ENCODE peak calls at places on chromosome 13, in eight cellular contexts. A is astrocyte, Y is GM12878, P is psoas muscle, R is stomach, B is brain microvascular endothelial cell, H is heart left ventricle, N is right atrium auricular region. K is an unnamed sample. For H3K36me3, the result is how much of the 10 kb centered on the place peaks cover.

GRCh38 chr13:25678398-25678797 is 306.6 kb downstream of the ATP8A2 start:
- DNase-seq in H (peak), P (no peak), N (no peak), Y (no peak), A (no peak), R (peak), B (no peak), K (no peak)

GRCh38 chr13:41976491-41976890 is 15.6 kb upstream of the VWA8 start:
- DNase-seq in B (no peak), A (no peak), Y (no peak), P (no peak), N (no peak), H (no peak), R (no peak), K (no peak)

GRCh38 chr13:62702502-62702901 is 1286.9 kb upstream of the PCDH20 start:
- DNase-seq in A (no peak), R (no peak), H (no peak), B (no peak), N (no peak), Y (no peak), P (no peak), K (no peak)

GRCh38 chr13:73598021-73598712 is 536.0 kb downstream of the KLF12 start:
- DNase-seq in B (peak), H (no peak), Y (no peak), P (no peak), R (no peak), A (peak), N (no peak), K (no peak)

GRCh38 chr13:43785681-43786471 is 896 bp downstream of the ENOX1 start:
- DNase-seq in B (peak), H (peak), Y (no peak), A (peak), N (peak), P (peak), R (peak), K (peak)

GRCh38 chr13:27573265-27573664 is 47.1 kb downstream of the LNX2 start:
- DNase-seq in A (peak), Y (no peak), R (no peak), P (no peak), B (peak), N (no peak), H (no peak), K (no peak)

GRCh38 chr13:44474122-44474910 is 100.7 kb downstream of the SERP2 start:
- DNase-seq in A (peak), H (no peak), P (no peak), N (no peak), R (no peak), B (no peak), Y (no peak), K (no peak)

GRCh38 chr13:113083402-113084061 is 22.1 kb upstream of the F7 start:
- DNase-seq in R (no peak), Y (no peak), B (no peak), A (peak), N (peak), P (peak), H (peak), K (no peak)

GRCh38 chr13:92849381-92849780 is 377.2 kb upstream of the GPC6 start:
- DNase-seq in H (no peak), R (no peak), B (no peak), A (no peak), Y (no peak), N (no peak), P (no peak), K (no peak)

GRCh38 chr13:33125821-33126570 is 109.8 kb downstream of the KL start:
- DNase-seq in A (peak), N (peak), Y (no peak), P (peak), H (peak), B (peak), R (no peak), K (no peak)

GRCh38 chr13:33129094-33129832 is 113.0 kb downstream of the KL start:
- DNase-seq in A (no peak), H (peak), B (no peak), Y (no peak), R (no peak), N (no peak), P (no peak), K (no peak)

GRCh38 chr13:33128134-33128533 is 111.9 kb downstream of the KL start:
- DNase-seq in B (no peak), H (no peak), A (no peak), P (no peak), R (no peak), Y (no peak), N (no peak), K (no peak)

GRCh38 chr13:33129886-33130285 is 113.7 kb downstream of the KL start:
- DNase-seq in A (no peak), H (no peak), B (no peak), P (no peak), R (no peak), N (no peak), Y (no peak), K (no peak)

GRCh38 chr13:33126909-33127607 is 110.8 kb downstream of the KL start:
- DNase-seq in H (peak), P (peak), R (no peak), Y (no peak), N (no peak), B (no peak), A (peak), K (no peak)
- TF ChIP-seq CTCF in H (no peak), P (peak), R (no peak), Y (no peak), N (peak), B (peak), A (no peak), K (no peak)

DNA sequence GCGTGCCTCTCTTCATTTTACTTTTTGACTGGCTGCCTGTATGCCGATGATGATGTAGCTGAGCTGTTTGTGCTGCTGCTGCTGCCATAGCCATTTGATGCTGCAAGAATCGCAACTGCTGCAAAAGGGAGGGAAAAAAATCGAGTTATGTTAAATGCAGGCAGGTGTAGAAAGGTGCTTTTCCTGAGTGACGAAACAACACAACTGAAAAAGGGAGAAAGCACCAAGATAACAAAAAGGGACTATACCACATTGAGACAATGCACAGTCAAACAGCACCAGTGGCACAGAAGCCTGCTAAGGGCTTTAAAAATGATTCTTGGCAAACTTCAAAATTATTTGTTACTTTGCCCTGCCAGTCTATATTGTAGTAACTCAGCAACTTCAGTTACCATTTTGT is 9.1 kb downstream of the EXOSC8 start:
- DNase-seq in H (no peak), R (no peak), Y (no peak), P (no peak), A (no peak), B (no peak), N (no peak), K (no peak)
- H3K36me3 ChIP-seq in H (half or more), R (half or more), Y (under half), P (half or more), A (half or more), B (half or more), N (half or more), K (under half)

GRCh38 chr13:114128348-114128623 is 4.1 kb downstream of the RASA3 start:
- DNase-seq in P (no peak), B (no peak), R (no peak), A (no peak), N (no peak), H (no peak), Y (no peak), K (no peak)
- H3K4me3 ChIP-seq in P (peak), B (peak), R (peak), A (peak), N (no peak), H (peak), Y (peak), K (peak)

GRCh38 chr13:40755082-40755755 is 15.8 kb downstream of the MRPS31 start:
- DNase-seq in R (no peak), P (no peak), H (no peak), Y (no peak), N (no peak), B (no peak), A (no peak), K (no peak)

DNA sequence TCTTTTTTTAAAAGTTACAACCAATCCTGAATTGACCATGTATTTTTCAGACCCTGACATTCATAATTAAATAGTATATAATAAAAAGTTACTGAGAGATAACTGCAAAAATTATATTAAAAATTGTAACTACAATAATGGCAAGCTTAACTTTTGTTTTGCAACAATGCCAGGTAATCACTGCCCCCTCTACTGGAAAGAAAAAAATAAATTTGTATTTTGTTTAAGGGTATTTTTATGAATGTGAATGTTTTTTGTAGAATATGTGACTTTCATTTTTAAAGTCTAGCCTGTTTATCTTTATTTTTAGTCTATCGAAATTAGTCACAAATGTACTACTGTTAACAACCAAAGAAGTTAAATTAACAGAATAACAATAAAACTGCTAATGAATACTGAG is 21.7 kb downstream of the MRPS31 start:
- DNase-seq in P (no peak), H (no peak), N (no peak), A (no peak), Y (no peak), R (no peak), B (no peak), K (no peak)
- TF ChIP-seq CTCF in P (no peak), H (no peak), N (peak), A (no peak), Y (no peak), R (no peak), B (peak), K (no peak)

GRCh38 chr13:51764184-51765141 is 39.5 kb downstream of the DHRS12 start:
- DNase-seq in Y (peak), A (peak), B (peak), N (peak), H (peak), R (peak), P (peak), K (peak)

GRCh38 chr13:51761638-51762350 is 42.2 kb downstream of the DHRS12 start:
- DNase-seq in Y (no peak), B (no peak), N (no peak), P (no peak), A (no peak), R (no peak), H (no peak), K (no peak)

GRCh38 chr13:51765142-51765515 is 38.8 kb downstream of the DHRS12 start:
- DNase-seq in H (no peak), N (no peak), R (no peak), B (no peak), P (no peak), A (no peak), Y (no peak), K (no peak)

GRCh38 chr13:51760592-51760991 is 43.4 kb downstream of the DHRS12 start:
- DNase-seq in P (no peak), R (no peak), N (no peak), A (peak), Y (no peak), H (no peak), B (no peak), K (no peak)

GRCh38 chr13:51763486-51763885 is 40.5 kb downstream of the DHRS12 start:
- DNase-seq in N (no peak), P (no peak), R (no peak), A (no peak), B (no peak), Y (no peak), H (no peak), K (no peak)
- H3K36me3 ChIP-seq in N (under half), P (under half), R (under half), A (under half), B (under half), Y (under half), H (under half), K (under half)

GRCh38 chr13:52450793-52451116 is 321 bp upstream of the VPS36 start:
- DNase-seq in N (no peak), A (no peak), R (no peak), Y (no peak), B (no peak), P (no peak), H (no peak), K (no peak)
- H3K4me3 ChIP-seq in N (no peak), A (peak), R (peak), Y (no peak), B (peak), P (peak), H (peak), K (peak)

GRCh38 chr13:48746816-48747215 is 93.1 kb downstream of the CYSLTR2 start:
- DNase-seq in Y (no peak), B (no peak), N (no peak), A (no peak), R (no peak), P (no peak), H (peak), K (no peak)

GRCh38 chr13:48749144-48749543 is 95.4 kb downstream of the CYSLTR2 start:
- DNase-seq in B (peak), R (no peak), N (no peak), H (peak), A (peak), Y (no peak), P (no peak), K (no peak)

GRCh38 chr13:48748681-48749080 is 95.0 kb downstream of the CYSLTR2 start:
- DNase-seq in H (no peak), N (no peak), R (no peak), Y (no peak), A (no peak), B (no peak), P (no peak), K (no peak)

GRCh38 chr13:48750588-48751383 is 97.1 kb downstream of the CYSLTR2 start:
- DNase-seq in R (no peak), A (no peak), B (peak), N (peak), P (peak), Y (no peak), H (peak), K (no peak)

GRCh38 chr13:48749699-48750473 is 96.2 kb downstream of the CYSLTR2 start:
- DNase-seq in R (peak), Y (peak), B (peak), P (peak), N (peak), H (peak), A (peak), K (peak)
- TF ChIP-seq CTCF in R (peak), Y (peak), B (peak), P (peak), N (peak), H (peak), A (peak), K (peak)

GRCh38 chr13:102788683-102789082 is 10.1 kb downstream of the POGLUT2 start:
- DNase-seq in B (no peak), A (no peak), N (no peak), H (no peak), R (no peak), Y (no peak), P (no peak), K (no peak)
- H3K36me3 ChIP-seq in B (under half), A (under half), N (under half), H (half or more), R (half or more), Y (under half), P (half or more), K (under half)

DNA sequence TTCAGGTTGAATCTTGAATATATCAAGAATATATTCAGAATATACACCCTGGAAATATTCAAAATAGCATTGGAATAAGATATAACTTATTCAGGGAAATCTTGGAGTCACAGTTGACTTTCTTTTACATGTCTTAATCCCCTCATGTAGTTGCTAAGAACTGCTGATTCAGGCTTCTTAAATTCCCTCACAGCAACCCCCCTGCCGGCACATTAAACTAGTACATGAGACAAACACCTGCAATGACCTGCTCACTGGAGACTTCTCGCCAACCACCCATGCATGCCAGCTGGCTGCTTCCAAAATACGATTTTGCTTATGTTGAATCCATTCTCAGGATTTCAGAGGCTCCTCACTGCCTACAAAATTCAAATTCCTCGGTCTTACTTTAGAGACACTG is 997.1 kb downstream of the EFNB2 start:
- DNase-seq in R (no peak), H (no peak), A (no peak), P (no peak), N (no peak), B (no peak), Y (no peak), K (no peak)
- H3K4me3 ChIP-seq in R (no peak), H (no peak), A (no peak), P (no peak), N (no peak), B (no peak), Y (no peak), K (no peak)

K was measured in GM06990.